ENCODE peak calls at places on chromosomes 6 and 20, in eight cellular contexts. E is A549, R is transverse colon, A is IMR-90, L is adrenal gland, B is ovary, X is heart left ventricle, Y is GM12878. W is an unnamed sample.
A peak's percentile ranks its signal among the peaks of the same experiment; 100 is the strongest.

GRCh38 chr20:53708129-53708968 is 114.7 kb upstream of the ZNF217 start:
- DNase-seq in E (no peak), R (no peak), A (peak; percentile 85), L (no peak), B (no peak), X (no peak), Y (peak; percentile 94), W (no peak)

GRCh38 chr6:85498596-85499258 is 48.8 kb downstream of the NT5E start:
- DNase-seq in E (peak; percentile 24), R (no peak), A (peak; percentile 46), L (no peak), B (no peak), X (no peak), Y (no peak), W (no peak)

GRCh38 chr20:31593221-31594001 is 11.7 kb upstream of the ID1 start:
- DNase-seq in E (peak; percentile 100), R (peak; percentile 94), A (peak; percentile 89), L (no peak), B (no peak), X (no peak), Y (no peak), W (peak; percentile 27)

GRCh38 chr20:5977223-5977622 is 26.8 kb downstream of the MCM8 start:
- DNase-seq in E (no peak), R (no peak), A (no peak), L (no peak), B (no peak), X (no peak), Y (no peak), W (no peak)

GRCh38 chr6:73710470-73710869 is 14.5 kb downstream of the CD109 start:
- DNase-seq in E (peak; percentile 62), R (no peak), A (peak; percentile 68), L (no peak), B (no peak), X (no peak), Y (no peak), W (peak; percentile 5)

GRCh38 chr6:152428126-152428525 is 209.0 kb downstream of the SYNE1 start:
- DNase-seq in E (no peak), R (no peak), A (peak; percentile 1), L (no peak), B (no peak), X (no peak), Y (no peak), W (no peak)

GRCh38 chr6:36576573-36576972 is 17.6 kb upstream of the SRSF3 start:
- DNase-seq in E (no peak), R (no peak), A (no peak), L (no peak), B (no peak), X (no peak), Y (no peak), W (no peak)

GRCh38 chr6:70421509-70421908 is 8.2 kb downstream of the FAM135A start:
- DNase-seq in E (no peak), R (no peak), A (no peak), L (no peak), B (no peak), X (no peak), Y (no peak), W (no peak)

GRCh38 chr20:8232332-8232731 is 100.3 kb downstream of the PLCB1 start:
- DNase-seq in E (no peak), R (no peak), A (no peak), L (no peak), B (no peak), X (no peak), Y (no peak), W (no peak)

GRCh38 chr6:65984089-65984488 is 277.1 kb upstream of the EYS start:
- DNase-seq in E (no peak), R (no peak), A (no peak), L (no peak), B (no peak), X (no peak), Y (no peak), W (no peak)

GRCh38 chr6:125099211-125100017 is 54.2 kb upstream of the TPD52L1 start:
- DNase-seq in E (peak; percentile 85), R (peak; percentile 61), A (peak; percentile 50), L (peak; percentile 75), B (peak; percentile 44), X (peak; percentile 76), Y (no peak), W (peak; percentile 59)

GRCh38 chr6:47047479-47048411 is 5.6 kb upstream of the ADGRF1 start:
- DNase-seq in E (peak; percentile 83), R (peak; percentile 52), A (peak; percentile 62), L (peak; percentile 76), B (peak; percentile 31), X (peak; percentile 35), Y (peak; percentile 11), W (peak; percentile 69)

GRCh38 chr6:133262804-133263203 is 21.6 kb downstream of the EYA4 start:
- DNase-seq in E (no peak), R (no peak), A (no peak), L (no peak), B (no peak), X (peak; percentile 51), Y (no peak), W (no peak)

GRCh38 chr20:63315240-63315981 is 22.4 kb downstream of the COL20A1 start:
- DNase-seq in E (no peak), R (no peak), A (no peak), L (no peak), B (no peak), X (no peak), Y (no peak), W (no peak)

DNA sequence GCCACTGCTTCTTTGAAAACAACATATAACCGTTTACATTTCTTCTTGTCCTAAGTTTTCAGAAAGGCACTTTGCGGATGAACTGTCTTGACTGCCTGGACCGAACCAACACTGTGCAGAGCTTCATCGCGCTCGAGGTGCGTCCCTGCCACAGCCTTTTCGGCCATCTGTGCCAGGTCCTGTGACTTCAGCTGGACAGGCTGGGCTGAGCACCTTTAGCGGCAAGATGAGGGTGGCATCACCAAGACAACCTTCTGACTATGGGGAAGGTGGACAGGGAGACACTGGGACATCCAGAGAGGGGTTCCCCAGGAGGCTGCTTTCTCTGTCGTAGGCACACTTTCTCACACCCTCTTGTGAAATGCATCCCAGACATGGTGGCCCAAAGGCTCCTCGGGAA is 82.1 kb downstream of the SYNJ2 start:
- DNase-seq in E (no peak), R (no peak), A (no peak), L (no peak), B (no peak), X (no peak), Y (no peak), W (no peak)
- TF ChIP-seq POLR2A in E (no peak), R (no peak), A (no peak), L (no peak), B (no peak), X (no peak), Y (no peak), W (no peak)

DNA sequence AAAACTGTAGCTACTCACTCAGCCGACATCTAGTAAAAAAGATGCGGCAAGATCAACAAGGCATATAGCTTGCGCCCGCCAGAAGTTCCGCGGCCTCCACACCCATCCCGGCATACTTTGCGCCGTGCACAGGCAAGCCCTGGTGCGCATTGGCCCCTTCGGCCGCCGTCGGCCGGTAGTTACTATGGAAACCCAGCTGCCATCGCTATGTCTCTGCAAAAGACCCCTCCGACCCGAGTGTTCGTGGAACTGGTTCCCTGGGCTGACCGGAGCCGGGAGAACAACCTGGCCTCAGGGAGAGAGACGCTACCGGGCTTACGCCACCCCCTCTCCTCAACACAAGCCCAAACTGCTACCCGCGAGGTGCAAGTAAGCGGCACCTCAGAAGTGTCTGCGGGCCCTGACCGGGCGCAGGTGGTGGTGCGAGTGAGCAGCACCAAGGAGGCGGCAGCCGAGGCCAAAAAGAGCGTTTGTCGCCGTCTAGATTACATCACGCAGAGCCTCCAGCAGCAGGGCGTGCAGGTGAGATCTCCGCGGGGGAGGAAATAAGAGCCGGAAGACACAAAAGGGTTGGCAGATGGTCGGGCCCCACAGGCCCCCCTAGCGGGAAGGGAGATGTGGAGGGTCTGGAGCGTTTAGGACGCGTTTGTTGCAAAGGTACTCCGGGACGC is at the start of gene IRAK1BP1:
- DNase-seq in E (peak; percentile 85), R (peak; percentile 86), A (peak; percentile 75), L (peak; percentile 92), B (peak; percentile 75), X (peak; percentile 87), Y (peak; percentile 49), W (peak; percentile 93)
- TF ChIP-seq POLR2A in E (peak; percentile 60), R (no peak), A (no peak), L (no peak), B (no peak), X (no peak), Y (peak; percentile 80), W (peak; percentile 82)

DNA sequence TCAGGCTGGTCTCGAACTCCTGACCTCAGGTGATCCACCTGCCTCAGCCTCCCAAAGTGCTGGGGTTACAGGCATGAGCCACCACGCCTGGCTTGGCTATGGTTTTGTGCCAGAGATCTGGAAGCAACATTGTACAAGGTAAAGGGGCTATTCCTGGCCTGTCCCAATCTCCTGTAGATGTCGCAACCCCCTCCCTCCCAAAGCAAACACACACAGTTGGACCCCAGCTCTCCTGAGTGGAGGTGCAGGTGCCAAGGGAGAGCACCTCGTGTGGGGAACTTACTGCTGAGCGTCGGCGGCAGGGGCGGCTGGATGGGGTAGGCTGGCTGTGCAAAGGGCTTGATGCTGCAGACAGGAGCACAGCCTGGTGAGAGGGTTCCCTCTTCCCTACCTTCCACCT is 8.8 kb downstream of the RPL10A start:
- DNase-seq in E (no peak), R (no peak), A (no peak), L (no peak), B (no peak), X (no peak), Y (no peak), W (no peak)
- TF ChIP-seq POLR2A in E (no peak), R (no peak), A (no peak), L (no peak), B (no peak), X (no peak), Y (no peak), W (no peak)

GRCh38 chr6:22141271-22141745 is 155.5 kb downstream of the PRL start:
- DNase-seq in E (peak; percentile 62), R (no peak), A (peak; percentile 10), L (peak; percentile 78), B (no peak), X (peak; percentile 44), Y (no peak), W (no peak)
- TF ChIP-seq POLR2A in E (no peak), R (no peak), A (no peak), L (no peak), B (no peak), X (no peak), Y (no peak), W (no peak)

GRCh38 chr6:43204271-43205105 is 22.5 kb downstream of the CUL9 start:
- DNase-seq in E (no peak), R (no peak), A (no peak), L (no peak), B (no peak), X (no peak), Y (no peak), W (no peak)
- TF ChIP-seq POLR2A in E (no peak), R (no peak), A (no peak), L (no peak), B (no peak), X (no peak), Y (no peak), W (no peak)

GRCh38 chr6:166958926-166959861 is 2.8 kb upstream of the RNASET2 start:
- DNase-seq in E (no peak), R (peak; percentile 54), A (no peak), L (peak; percentile 63), B (no peak), X (peak; percentile 42), Y (no peak), W (no peak)
- TF ChIP-seq POLR2A in E (no peak), R (peak; percentile 46), A (no peak), L (no peak), B (no peak), X (no peak), Y (no peak), W (no peak)